ENCODE peak calls at places on chromosomes 2 and 18, in six cellular contexts. I is lower lobe of right lung, J is IMR-90, Z is pancreas, L is left ventricle myocardium inferior, G is OCI-LY7. K is an unnamed sample.

GRCh38 chr2:128438586-128438985 is 119.9 kb upstream of the HS6ST1 start:
- DNase-seq in G (no peak), Z (no peak), L (no peak), I (no peak), J (no peak), K (peak; percentile 10)

GRCh38 chr2:42823744-42824453 is 31.5 kb upstream of the HAAO start:
- DNase-seq in Z (no peak), G (no peak), I (no peak), L (no peak), J (peak; percentile 23), K (no peak)

GRCh38 chr18:70044626-70045025 is 97.0 kb upstream of the CD226 start:
- DNase-seq in Z (no peak), L (no peak), J (peak; percentile 98), I (no peak), G (no peak), K (no peak)

GRCh38 chr2:240815761-240816583 is 4.0 kb downstream of the KIF1A start:
- DNase-seq in G (no peak), I (no peak), L (no peak), J (no peak), Z (no peak), K (no peak)

GRCh38 chr2:207481924-207482323 is 47.8 kb upstream of the CREB1 start:
- DNase-seq in Z (peak; percentile 16), I (no peak), L (no peak), J (no peak), G (no peak), K (no peak)

GRCh38 chr2:226649871-226650660 is 149.6 kb downstream of the IRS1 start:
- DNase-seq in J (peak; percentile 98), I (peak; percentile 71), L (peak; percentile 37), Z (peak; percentile 18), G (no peak), K (no peak)

GRCh38 chr18:77063256-77063655 is 69.3 kb downstream of the MBP start:
- DNase-seq in L (no peak), J (peak; percentile 67), G (peak; percentile 67), Z (no peak), I (peak; percentile 70), K (no peak)

GRCh38 chr2:28558918-28559317 is 63.1 kb downstream of the PLB1 start:
- DNase-seq in G (no peak), L (no peak), Z (no peak), I (no peak), J (no peak), K (no peak)

GRCh38 chr2:207320381-207321159 is 154.8 kb upstream of the KLF7 start:
- DNase-seq in L (no peak), Z (no peak), I (no peak), G (no peak), J (peak; percentile 45), K (no peak)

GRCh38 chr2:47050762-47051161 is 104.3 kb downstream of the STPG4 start:
- DNase-seq in G (no peak), Z (no peak), I (no peak), J (no peak), L (no peak), K (no peak)

GRCh38 chr2:142944264-142944663 is 66.8 kb downstream of the KYNU start:
- DNase-seq in L (no peak), J (peak; percentile 37), Z (no peak), G (no peak), I (no peak), K (no peak)

GRCh38 chr2:23480991-23481797 is 96.2 kb downstream of the KLHL29 start:
- DNase-seq in Z (peak; percentile 55), G (no peak), L (no peak), I (no peak), J (peak; percentile 90), K (peak; percentile 38)

GRCh38 chr18:73274812-73275621 is 407.2 kb upstream of the NETO1 start:
- DNase-seq in J (no peak), L (no peak), I (no peak), G (no peak), Z (no peak), K (no peak)

GRCh38 chr2:119732026-119732425 is 27.7 kb upstream of the PTPN4 start:
- DNase-seq in J (no peak), Z (no peak), I (no peak), L (no peak), G (no peak), K (no peak)

GRCh38 chr2:173652731-173653426 is 298.2 kb downstream of the CDCA7 start:
- DNase-seq in J (peak; percentile 96), Z (no peak), L (no peak), I (no peak), G (no peak), K (no peak)

GRCh38 chr2:201907128-201907886 is 101.0 kb downstream of the CDK15 start:
- DNase-seq in L (no peak), G (no peak), I (no peak), J (peak; percentile 19), Z (no peak), K (no peak)

GRCh38 chr2:127634066-127634617 is 11.8 kb upstream of the GPR17 start:
- DNase-seq in Z (no peak), G (no peak), J (no peak), I (no peak), L (no peak), K (no peak)

GRCh38 chr2:219661197-219661954 is 33.9 kb downstream of the SLC4A3 start:
- DNase-seq in G (no peak), I (no peak), Z (no peak), J (peak; percentile 45), L (no peak), K (no peak)

GRCh38 chr2:163887182-163887581 is 151.4 kb upstream of the FIGN start:
- DNase-seq in G (no peak), Z (no peak), I (no peak), L (no peak), J (no peak), K (no peak)

GRCh38 chr2:128536925-128537620 is 218.4 kb upstream of the HS6ST1 start:
- DNase-seq in L (no peak), J (peak; percentile 99), I (no peak), Z (no peak), G (no peak), K (no peak)

GRCh38 chr2:20378891-20379519 is 28.4 kb upstream of the PUM2 start:
- DNase-seq in L (peak; percentile 86), G (no peak), I (peak; percentile 74), Z (peak; percentile 53), J (peak; percentile 86), K (peak; percentile 37)

GRCh38 chr2:30229596-30229995 is 1.7 kb upstream of the LBH start:
- DNase-seq in L (no peak), J (no peak), I (no peak), Z (no peak), G (no peak), K (no peak)

GRCh38 chr2:100783986-100784385 is 36.0 kb upstream of the NPAS2 start:
- DNase-seq in G (no peak), L (no peak), Z (no peak), I (no peak), J (no peak), K (no peak)

GRCh38 chr2:121898483-121898882 is 143.0 kb downstream of the TSN start:
- DNase-seq in L (no peak), I (no peak), Z (no peak), G (no peak), J (peak; percentile 71), K (no peak)

GRCh38 chr2:113324684-113325160 is 46.0 kb upstream of the PAX8 start:
- DNase-seq in J (peak; percentile 48), I (peak; percentile 47), G (no peak), L (peak; percentile 52), Z (peak; percentile 46), K (peak; percentile 73)

GRCh38 chr18:23722646-23723045 is 33.4 kb downstream of the LAMA3 start:
- DNase-seq in Z (no peak), J (peak; percentile 31), L (no peak), I (no peak), G (no peak), K (no peak)

GRCh38 chr2:159262904-159263303 is 23.6 kb downstream of the WDSUB1 start:
- DNase-seq in Z (no peak), I (no peak), J (no peak), L (no peak), G (no peak), K (no peak)

GRCh38 chr18:35580748-35581534 is 599 bp upstream of the GALNT1 start:
- DNase-seq in Z (peak; percentile 49), J (peak; percentile 41), G (peak; percentile 57), I (peak; percentile 71), L (peak; percentile 63), K (peak; percentile 66)

GRCh38 chr2:85769236-85769986 is 15.6 kb downstream of the ATOH8 start:
- DNase-seq in J (no peak), G (peak; percentile 19), L (no peak), Z (no peak), I (no peak), K (no peak)
- TF ChIP-seq CTCF in J (peak; percentile 29), G (peak; percentile 56), L (peak; percentile 49), Z (no peak), I (peak; percentile 26), K (peak; percentile 62)

GRCh38 chr2:5691659-5692529 is at the start of gene SOX11:
- DNase-seq in J (peak; percentile 95), G (peak; percentile 85), L (peak; percentile 54), Z (no peak), I (no peak), K (peak; percentile 98)
- TF ChIP-seq CTCF in J (peak; percentile 38), G (peak; percentile 28), L (peak; percentile 40), Z (no peak), I (no peak), K (no peak)

GRCh38 chr18:50579061-50579774 is 19.3 kb downstream of the MAPK4 start:
- DNase-seq in J (no peak), G (no peak), L (no peak), Z (no peak), I (no peak), K (no peak)
- TF ChIP-seq CTCF in J (no peak), G (no peak), L (no peak), Z (no peak), I (no peak), K (no peak)

DNA sequence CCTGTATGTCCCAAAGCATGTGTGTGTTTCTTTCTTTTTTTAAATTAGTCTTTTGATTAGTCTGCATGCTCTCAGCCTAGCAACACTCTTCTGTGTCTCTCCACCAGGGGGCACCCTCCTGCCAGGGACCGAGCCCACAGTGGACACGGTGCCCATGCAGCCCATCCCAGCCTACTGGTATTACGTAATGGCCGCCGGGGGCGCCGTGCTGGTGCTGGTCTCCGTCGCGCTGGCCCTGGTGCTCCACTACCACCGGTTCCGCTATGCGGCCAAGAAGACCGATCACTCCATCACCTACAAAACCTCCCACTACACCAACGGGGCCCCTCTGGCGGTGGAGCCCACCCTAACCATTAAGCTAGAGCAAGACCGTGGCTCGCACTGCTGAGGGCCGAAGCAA is 93.8 kb downstream of the NRP2 start:
- DNase-seq in L (peak; percentile 44), Z (peak; percentile 65), J (no peak), I (peak; percentile 61), G (peak; percentile 33), K (no peak)
- TF ChIP-seq CTCF in L (peak; percentile 74), Z (peak; percentile 77), J (peak; percentile 47), I (peak; percentile 63), G (peak; percentile 82), K (peak; percentile 49)

GRCh38 chr2:157307021-157307420 is 18.6 kb downstream of the ERMN start:
- DNase-seq in Z (no peak), J (peak; percentile 9), G (peak; percentile 6), L (no peak), I (no peak), K (no peak)
- TF ChIP-seq CTCF in Z (no peak), J (peak; percentile 10), G (peak; percentile 55), L (no peak), I (no peak), K (peak; percentile 57)

GRCh38 chr2:68767996-68768395 is 33.4 kb downstream of the ARHGAP25 start:
- DNase-seq in Z (no peak), J (no peak), I (no peak), G (no peak), L (no peak), K (no peak)
- TF ChIP-seq CTCF in Z (no peak), J (no peak), I (no peak), G (no peak), L (no peak), K (no peak)

K was measured in mesothelial cell of epicardium.